ENCODE peak calls at places on chromosomes 7 and 10, in four cellular contexts. X, O, T and Q are unnamed samples.
A peak's percentile ranks its signal among the peaks of the same experiment; 100 is the strongest.

GRCh38 chr10:93224005-93224779 is 150.5 kb downstream of the CYP26A1 start:
- DNase-seq in X (no peak), O (no peak), T (no peak), Q (no peak)

GRCh38 chr7:18352339-18353255 is 143.0 kb upstream of the HDAC9 start:
- DNase-seq in X (no peak), O (peak; percentile 24), T (no peak), Q (peak; percentile 66)

GRCh38 chr7:137657476-137658193 is 189.1 kb downstream of the DGKI start:
- DNase-seq in X (no peak), O (no peak), T (no peak), Q (no peak)

GRCh38 chr10:102815790-102816549 is 21.2 kb downstream of the CYP17A1 start:
- DNase-seq in X (no peak), O (no peak), T (peak; percentile 50), Q (no peak)

GRCh38 chr7:118559207-118559606 is 334.7 kb downstream of the ANKRD7 start:
- DNase-seq in X (no peak), O (no peak), T (no peak), Q (no peak)

GRCh38 chr7:133354546-133355324 is 101.9 kb downstream of the EXOC4 start:
- DNase-seq in X (no peak), O (no peak), T (no peak), Q (peak; percentile 81)

GRCh38 chr10:124035928-124036558 is 57.4 kb downstream of the CHST15 start:
- DNase-seq in X (peak; percentile 78), O (no peak), T (no peak), Q (no peak)

GRCh38 chr7:131502810-131503545 is 53.5 kb downstream of the PODXL start:
- DNase-seq in X (no peak), O (no peak), T (no peak), Q (peak; percentile 57)

GRCh38 chr7:116810267-116811116 is 51.9 kb upstream of the CAPZA2 start:
- DNase-seq in X (no peak), O (no peak), T (no peak), Q (no peak)

GRCh38 chr7:106176414-106177294 is 64.5 kb upstream of the SYPL1 start:
- DNase-seq in X (peak; percentile 6), O (peak; percentile 84), T (peak; percentile 38), Q (peak; percentile 90)

GRCh38 chr7:35549781-35550180 is 145.2 kb downstream of the HERPUD2 start:
- DNase-seq in X (no peak), O (no peak), T (no peak), Q (no peak)

GRCh38 chr7:129998446-129998845 is 45.7 kb upstream of the UBE2H start:
- DNase-seq in X (no peak), O (no peak), T (no peak), Q (no peak)

GRCh38 chr7:25953859-25954258 is 198.1 kb upstream of the NFE2L3 start:
- DNase-seq in X (no peak), O (no peak), T (no peak), Q (no peak)

GRCh38 chr10:6201511-6201975 is 1.2 kb upstream of the PFKFB3 start:
- DNase-seq in X (peak; percentile 22), O (peak; percentile 48), T (no peak), Q (peak; percentile 68)

GRCh38 chr10:79161557-79161956 is 92.8 kb downstream of the ZMIZ1 start:
- DNase-seq in X (no peak), O (no peak), T (no peak), Q (no peak)

GRCh38 chr10:79162861-79163662 is 94.3 kb downstream of the ZMIZ1 start:
- DNase-seq in X (no peak), O (no peak), T (no peak), Q (no peak)

GRCh38 chr10:79160191-79160590 is 91.4 kb downstream of the ZMIZ1 start:
- DNase-seq in X (no peak), O (no peak), T (no peak), Q (no peak)

GRCh38 chr10:79163663-79163970 is 94.9 kb downstream of the ZMIZ1 start:
- DNase-seq in X (no peak), O (no peak), T (no peak), Q (no peak)

DNA sequence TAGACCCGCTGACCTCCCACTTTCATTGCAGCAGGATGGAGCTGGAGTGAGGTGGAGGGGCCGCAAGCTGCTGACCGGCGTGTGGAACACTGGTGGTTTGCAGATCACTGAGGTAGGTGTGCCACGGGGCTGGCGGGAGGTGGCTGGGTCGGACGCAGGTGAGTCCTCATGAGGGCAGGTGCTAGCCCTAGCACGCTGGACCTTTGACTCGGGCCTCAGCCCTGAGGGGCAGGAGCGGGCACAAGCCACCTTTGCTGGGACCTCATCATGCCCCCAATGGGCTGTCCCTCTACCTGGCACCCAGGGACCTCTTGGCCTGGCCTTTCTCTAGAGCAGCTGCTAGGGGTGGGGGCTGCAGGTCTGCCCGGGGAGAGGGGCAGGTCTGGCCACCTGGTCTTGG is 93.3 kb downstream of the ZMIZ1 start:
- DNase-seq in X (no peak), O (no peak), T (no peak), Q (no peak)
- H3K27ac ChIP-seq in X (no peak overlapping the region), O (no peak overlapping the region), T (no peak overlapping the region), Q (no peak overlapping the region)

GRCh38 chr7:71157757-71158156 is 25.8 kb downstream of the GALNT17 start:
- DNase-seq in X (no peak), O (no peak), T (no peak), Q (no peak)
- H3K9me3 ChIP-seq in X (no peaks in the 10 kb centered on the region), O (no peaks in the 10 kb centered on the region), T (no peaks in the 10 kb centered on the region), Q (no peaks in the 10 kb centered on the region)

GRCh38 chr10:87750001-87750651 is 67.9 kb downstream of the ATAD1 start:
- DNase-seq in X (no peak), O (no peak), T (no peak), Q (peak; percentile 33)
- H3K36me3 ChIP-seq in X (peaks cover 14% of the 10 kb centered on the region), O (peaks cover 37% of the 10 kb centered on the region), T (no peaks in the 10 kb centered on the region), Q (peaks cover 21% of the 10 kb centered on the region)

GRCh38 chr7:55054252-55054651 is 35.4 kb downstream of the EGFR start:
- DNase-seq in X (no peak), O (no peak), T (no peak), Q (no peak)

GRCh38 chr7:55056068-55056467 is 37.3 kb downstream of the EGFR start:
- DNase-seq in X (no peak), O (no peak), T (no peak), Q (no peak)

GRCh38 chr7:55053651-55054226 is 34.9 kb downstream of the EGFR start:
- DNase-seq in X (no peak), O (no peak), T (no peak), Q (no peak)

GRCh38 chr7:55055479-55055878 is 36.7 kb downstream of the EGFR start:
- DNase-seq in X (no peak), O (no peak), T (no peak), Q (peak; percentile 82)

GRCh38 chr7:55054758-55055157 is 35.9 kb downstream of the EGFR start:
- DNase-seq in X (no peak), O (no peak), T (no peak), Q (no peak)
- H3K27ac ChIP-seq in X (peak overlapping the region; percentile 82), O (no peak overlapping the region), T (peak overlapping the region; percentile 62), Q (no peak overlapping the region)